ENCODE peak calls at places on chromosomes 4 and X, in seven cellular contexts. Q is neuronal stem cell, P is H1, M is H9, X is IMR-90, I is mesenchymal stem cell, W is trophoblast cell. Z is an unnamed sample.

GRCh38 chrX:110258552-110258951 is 59.3 kb downstream of the AMMECR1 start:
- DNase-seq in W (no peak), M (no peak), X (peak), Q (no peak), I (no peak), P (no peak), Z (no peak)

GRCh38 chr4:71009796-71010588 is 16.5 kb downstream of the DCK start:
- DNase-seq in I (peak), M (no peak), X (peak), W (peak), Q (no peak), P (no peak), Z (peak)

GRCh38 chr4:153153339-153153851 is 50.8 kb upstream of the TRIM2 start:
- DNase-seq in I (peak), Q (no peak), X (peak), P (no peak), M (peak), W (peak), Z (peak)

GRCh38 chr4:7845493-7846124 is 94.1 kb downstream of the AFAP1 start:
- DNase-seq in X (no peak), M (no peak), Q (no peak), I (no peak), W (no peak), P (no peak), Z (peak)

GRCh38 chr4:7739077-7739917 is 200.4 kb downstream of the AFAP1 start:
- DNase-seq in M (no peak), W (no peak), Q (no peak), I (no peak), X (no peak), P (no peak), Z (no peak)

GRCh38 chr4:99013402-99013843 is 17.9 kb downstream of the METAP1 start:
- DNase-seq in W (no peak), I (no peak), Q (no peak), P (no peak), X (peak), M (no peak), Z (peak)

GRCh38 chrX:39953879-39954278 is 143.9 kb downstream of the BCOR start:
- DNase-seq in X (peak), M (no peak), W (no peak), Q (no peak), I (peak), P (no peak), Z (no peak)

GRCh38 chrX:107107459-107107858 is 11.2 kb downstream of the RBM41 start:
- DNase-seq in W (no peak), P (no peak), X (no peak), M (no peak), I (no peak), Q (no peak), Z (no peak)

GRCh38 chr4:37802068-37802666 is 24.3 kb upstream of the PGM2 start:
- DNase-seq in X (peak), Q (peak), W (peak), M (peak), P (no peak), I (peak), Z (peak)

GRCh38 chr4:115489284-115489683 is 375.9 kb upstream of the NDST4 start:
- DNase-seq in Q (no peak), X (no peak), W (no peak), I (no peak), P (no peak), M (no peak), Z (no peak)

GRCh38 chr4:102328045-102328444 is 17.2 kb downstream of the SLC39A8 start:
- DNase-seq in Q (no peak), W (no peak), I (no peak), X (no peak), P (no peak), M (no peak), Z (peak)
- H2BK120ac ChIP-seq in Q (no peak), W (no peak), I (no peak), X (no peak), P (no peak), M (no peak), Z (no peak)

DNA sequence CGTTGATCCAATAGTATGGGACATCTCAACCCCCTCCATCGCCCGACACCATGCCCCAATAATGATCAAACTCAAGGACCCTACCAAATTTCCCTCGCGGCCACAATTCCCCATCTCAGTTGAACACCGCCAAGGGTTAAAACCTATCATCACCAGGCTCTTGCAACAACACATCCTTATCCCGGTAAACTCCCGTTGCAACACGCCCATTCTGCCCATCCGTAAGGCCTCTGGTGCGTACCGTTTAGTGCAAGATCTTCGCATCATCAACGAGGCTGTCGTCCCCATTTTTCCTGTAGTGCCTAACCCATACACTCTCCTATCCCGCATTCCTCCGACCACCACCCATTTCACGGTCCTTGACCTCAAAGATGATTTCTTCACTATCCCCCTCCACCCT is 960.5 kb downstream of the RPA4 start:
- DNase-seq in I (no peak), Q (no peak), P (no peak), M (no peak), X (no peak), W (no peak), Z (no peak)
- H3K23ac ChIP-seq in I (no peak), Q (no peak), P (no peak), M (no peak), X (no peak), W (no peak), Z (no peak)

GRCh38 chrX:13257223-13258051 is 62.4 kb downstream of the ATXN3L start:
- DNase-seq in P (no peak), M (no peak), W (no peak), I (no peak), X (no peak), Q (no peak), Z (no peak)
- H2BK120ac ChIP-seq in P (no peak), M (no peak), W (no peak), I (no peak), X (no peak), Q (no peak), Z (no peak)

DNA sequence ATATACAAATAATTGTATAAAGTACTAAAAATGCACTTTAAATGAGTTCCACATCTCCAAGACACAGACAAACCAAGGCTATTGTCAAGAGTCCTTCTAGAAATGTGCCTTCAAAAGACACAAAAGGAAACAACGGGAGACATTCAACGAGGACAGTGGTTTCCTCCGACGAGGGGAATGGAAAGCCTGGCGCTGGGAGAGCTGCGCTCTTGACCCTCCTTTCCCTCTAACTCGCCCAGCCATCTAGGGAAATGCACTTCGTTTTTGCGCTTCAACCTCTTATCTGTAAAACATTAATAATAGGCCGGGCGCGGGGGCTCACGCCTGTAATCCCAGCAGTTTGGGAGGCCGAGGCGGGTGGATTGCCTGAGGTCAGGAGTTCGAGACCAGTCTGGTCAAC is 37.0 kb downstream of the ZFP42 start:
- DNase-seq in M (peak), I (no peak), W (no peak), P (no peak), Q (peak), X (no peak), Z (peak)
- H3K23ac ChIP-seq in M (no peak), I (no peak), W (no peak), P (no peak), Q (no peak), X (no peak), Z (no peak)

DNA sequence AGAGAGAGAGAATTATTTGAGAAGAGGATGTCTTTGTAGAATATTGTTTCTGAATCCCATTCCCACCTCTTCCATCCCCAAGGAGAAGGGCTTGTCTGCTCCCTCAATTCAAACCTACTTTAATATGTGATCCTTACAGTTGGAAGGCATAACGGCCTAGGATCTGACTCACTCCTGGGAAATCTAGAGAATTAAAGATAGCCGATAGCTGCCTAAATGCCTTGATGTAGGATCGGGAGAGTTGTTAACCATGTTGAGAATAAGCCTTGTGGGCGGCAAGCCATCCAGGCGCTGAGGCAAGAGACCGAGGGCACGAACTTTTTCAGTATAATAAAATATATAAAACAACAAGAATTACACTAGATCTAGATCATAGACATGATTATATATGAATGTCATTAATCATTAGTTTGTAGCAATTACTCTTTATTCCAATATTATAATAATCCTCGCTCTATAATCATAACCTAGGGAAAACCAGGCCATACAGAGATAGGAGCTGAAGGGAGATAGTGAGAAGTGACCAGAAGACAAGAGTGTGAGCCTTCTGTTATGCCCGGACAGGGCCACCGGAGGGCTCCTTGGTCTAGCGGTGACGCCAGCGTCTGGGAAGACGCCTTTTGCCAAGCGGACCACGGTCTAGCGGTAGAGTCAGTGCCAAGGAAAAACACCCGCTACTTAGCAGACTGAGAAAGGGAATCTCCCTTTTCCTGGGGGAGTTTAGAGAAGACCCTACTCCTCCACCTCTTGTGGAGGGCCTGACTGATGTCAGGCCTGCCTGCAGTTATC is 13.5 kb downstream of the EMCN start:
- DNase-seq in I (no peak), M (peak), Q (no peak), W (peak), X (no peak), P (peak), Z (peak)
- H2BK120ac ChIP-seq in I (no peak), M (no peak), Q (no peak), W (no peak), X (no peak), P (no peak), Z (no peak)

DNA sequence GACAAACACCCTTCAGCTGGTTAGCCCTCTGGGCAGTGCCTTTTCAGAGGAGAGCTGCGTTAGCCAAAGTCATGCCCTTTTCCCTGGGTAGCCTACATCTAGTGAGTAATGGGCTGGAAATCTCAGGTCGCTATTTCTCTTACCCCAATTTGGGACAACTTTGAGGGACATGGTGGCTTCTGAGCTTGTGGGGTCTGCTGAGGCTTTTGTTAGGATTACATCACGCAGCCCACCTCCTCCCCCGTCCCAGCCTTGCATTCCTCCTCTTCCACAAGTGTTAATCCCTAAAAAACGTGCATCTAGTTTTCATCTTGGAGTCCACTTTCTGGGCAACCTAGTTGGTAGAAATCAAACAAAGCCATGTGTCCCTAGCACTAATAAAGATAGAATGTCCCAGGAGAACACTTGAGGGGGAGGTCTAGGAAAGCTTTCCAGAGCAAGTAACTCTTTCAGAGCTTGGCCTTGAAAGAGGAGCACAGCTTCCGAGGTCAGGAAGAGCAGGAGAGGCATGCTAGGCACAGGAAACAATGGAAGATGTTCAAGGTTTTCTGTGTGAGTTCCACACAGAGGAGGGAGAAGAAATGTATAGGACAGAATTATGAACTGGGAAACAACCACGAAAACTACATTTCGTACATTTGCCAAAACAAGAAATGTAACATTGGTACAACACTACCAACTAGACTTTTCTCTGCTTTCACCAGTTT is 2.8 kb downstream of the MRFAP1 start:
- DNase-seq in Q (no peak), X (no peak), P (no peak), W (no peak), M (no peak), I (no peak), Z (no peak)
- H3K23ac ChIP-seq in Q (no peak), X (peak), P (no peak), W (no peak), M (no peak), I (no peak), Z (no peak)

GRCh38 chr4:24533364-24533763 is 51.0 kb downstream of the DHX15 start:
- DNase-seq in Q (no peak), P (no peak), X (peak), W (no peak), M (no peak), I (peak), Z (no peak)
- H2BK120ac ChIP-seq in Q (no peak), P (no peak), X (no peak), W (no peak), M (no peak), I (no peak), Z (no peak)

DNA sequence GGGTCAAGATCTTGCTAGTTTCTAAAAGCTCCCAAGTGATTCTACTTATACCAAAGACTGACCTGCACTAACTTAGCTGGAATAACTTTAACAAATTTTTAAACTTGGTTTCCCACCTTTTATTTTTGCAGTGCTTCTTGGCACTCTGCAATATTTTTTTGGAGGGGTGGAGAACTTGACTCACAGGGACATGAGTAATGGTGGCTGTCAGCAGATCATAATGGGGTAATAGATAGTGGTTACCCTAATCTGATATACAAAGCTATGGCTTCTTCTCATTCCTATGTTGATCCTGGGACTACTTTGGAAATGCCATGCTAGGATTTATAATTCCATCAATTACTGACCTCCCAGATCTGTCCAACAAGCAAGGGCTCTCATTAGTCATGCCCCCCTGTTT is 295.7 kb downstream of the GPAT3 start:
- DNase-seq in W (no peak), Q (no peak), M (no peak), P (no peak), X (no peak), I (no peak), Z (no peak)
- H3K23ac ChIP-seq in W (no peak), Q (no peak), M (no peak), P (no peak), X (no peak), I (no peak), Z (no peak)

DNA sequence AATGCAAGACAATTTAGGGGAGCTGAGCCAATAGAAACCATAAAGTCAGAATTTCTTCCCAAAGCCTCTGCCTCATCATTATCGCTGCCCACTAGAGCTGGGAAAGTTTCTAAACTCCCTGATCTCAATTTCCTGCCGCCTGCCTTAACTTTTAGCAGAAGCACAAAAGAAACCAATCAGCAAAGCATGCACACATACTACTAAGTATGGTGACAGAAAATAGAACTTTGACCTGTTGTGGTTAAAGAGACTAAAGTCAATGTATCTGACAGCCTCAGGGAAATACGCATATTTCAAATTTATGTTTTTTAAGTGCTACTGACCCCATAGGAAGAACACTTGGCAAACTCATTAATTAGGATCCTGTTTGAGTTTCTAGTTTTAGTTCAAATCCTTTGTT is 10.1 kb downstream of the STK26 start:
- DNase-seq in M (no peak), I (peak), Q (no peak), X (no peak), P (no peak), W (no peak), Z (no peak)
- H2BK120ac ChIP-seq in M (no peak), I (no peak), Q (no peak), X (no peak), P (no peak), W (no peak), Z (no peak)